ENCODE peak calls at places on chromosomes 1 and 21, in seven cellular contexts. P, E, K, D, G, I and V are unnamed samples.

GRCh38 chr1:25253911-25254310 is 6.7 kb upstream of the RSRP1 start:
- DNase-seq in P (no peak), E (peak; percentile 63), K (no peak), D (peak; percentile 31), G (no peak), I (no peak), V (no peak)

GRCh38 chr21:42393443-42393950 is 2.4 kb downstream of the TMPRSS3 start:
- DNase-seq in P (no peak), E (no peak), K (no peak), D (no peak), G (no peak), I (peak; percentile 47), V (no peak)

GRCh38 chr1:207070811-207071210 is 17.7 kb downstream of the PFKFB2 start:
- DNase-seq in P (no peak), E (no peak), K (no peak), D (no peak), G (no peak), I (peak; percentile 50), V (no peak)

GRCh38 chr1:214427871-214428277 is 123.5 kb downstream of the PTPN14 start:
- DNase-seq in P (peak; percentile 57), E (peak; percentile 99), K (peak; percentile 58), D (peak; percentile 97), G (no peak), I (peak; percentile 90), V (no peak)

GRCh38 chr1:172966844-172967540 is 83.7 kb downstream of the TNFSF18 start:
- DNase-seq in P (no peak), E (peak; percentile 60), K (no peak), D (no peak), G (no peak), I (peak; percentile 21), V (no peak)

GRCh38 chr21:41600116-41600515 is 92.2 kb upstream of the TMPRSS2 start:
- DNase-seq in P (no peak), E (no peak), K (no peak), D (no peak), G (no peak), I (no peak), V (no peak)

GRCh38 chr21:38822754-38823374 is 17.1 kb downstream of the ETS2 start:
- DNase-seq in P (no peak), E (no peak), K (no peak), D (no peak), G (no peak), I (no peak), V (no peak)

GRCh38 chr1:113416515-113416914 is 26.2 kb downstream of the MAGI3 start:
- DNase-seq in P (peak; percentile 8), E (no peak), K (no peak), D (no peak), G (no peak), I (no peak), V (no peak)

GRCh38 chr1:159444507-159444906 is 5.0 kb downstream of the OR10J1 start:
- DNase-seq in P (no peak), E (no peak), K (no peak), D (no peak), G (no peak), I (no peak), V (no peak)

GRCh38 chr1:168626326-168626725 is 49.9 kb downstream of the XCL1 start:
- DNase-seq in P (no peak), E (no peak), K (no peak), D (no peak), G (no peak), I (no peak), V (no peak)

GRCh38 chr1:183995322-183996035 is 42.0 kb downstream of the COLGALT2 start:
- DNase-seq in P (no peak), E (no peak), K (no peak), D (peak; percentile 27), G (no peak), I (no peak), V (no peak)

GRCh38 chr1:21313886-21314796 is 23.9 kb upstream of the ECE1 start:
- DNase-seq in P (no peak), E (no peak), K (no peak), D (no peak), G (no peak), I (no peak), V (no peak)

GRCh38 chr1:28905921-28906666 is 8.3 kb upstream of the EPB41 start:
- DNase-seq in P (no peak), E (no peak), K (no peak), D (no peak), G (no peak), I (no peak), V (no peak)

GRCh38 chr1:151282883-151283725 is 1.0 kb downstream of the ZNF687 start:
- DNase-seq in P (peak; percentile 35), E (peak; percentile 13), K (peak; percentile 43), D (no peak), G (no peak), I (peak; percentile 43), V (no peak)

GRCh38 chr1:231091853-231092301 is 51.8 kb upstream of the FAM89A start:
- DNase-seq in P (peak; percentile 34), E (no peak), K (no peak), D (peak; percentile 12), G (no peak), I (peak; percentile 60), V (no peak)

GRCh38 chr21:37257526-37257966 is 9.6 kb downstream of the VPS26C start:
- DNase-seq in P (no peak), E (peak; percentile 33), K (no peak), D (peak; percentile 11), G (no peak), I (no peak), V (no peak)

GRCh38 chr21:41897690-41898089 is 18.5 kb upstream of the PRDM15 start:
- DNase-seq in P (no peak), E (no peak), K (no peak), D (no peak), G (no peak), I (no peak), V (no peak)

GRCh38 chr1:235021321-235021720 is 107.3 kb downstream of the TOMM20 start:
- DNase-seq in P (no peak), E (no peak), K (no peak), D (no peak), G (no peak), I (no peak), V (no peak)

GRCh38 chr1:30106125-30106524 is 617.3 kb downstream of the MATN1 start:
- DNase-seq in P (peak; percentile 16), E (peak; percentile 28), K (peak; percentile 27), D (peak; percentile 9), G (no peak), I (peak; percentile 21), V (no peak)

GRCh38 chr21:32184485-32184884 is 94.4 kb downstream of the MIS18A start:
- DNase-seq in P (no peak), E (no peak), K (no peak), D (no peak), G (no peak), I (no peak), V (no peak)

GRCh38 chr1:103529746-103530145 is 4.2 kb downstream of the RNPC3 start:
- DNase-seq in P (no peak), E (peak; percentile 54), K (no peak), D (peak; percentile 66), G (no peak), I (peak; percentile 68), V (no peak)

GRCh38 chr1:207463021-207463420 is 8.9 kb downstream of the CR2 start:
- DNase-seq in P (no peak), E (peak; percentile 17), K (no peak), D (no peak), G (no peak), I (no peak), V (no peak)

GRCh38 chr1:90850181-90850924 is 133.3 kb upstream of the BARHL2 start:
- DNase-seq in P (no peak), E (peak; percentile 10), K (peak; percentile 28), D (no peak), G (no peak), I (peak; percentile 17), V (no peak)

GRCh38 chr1:204288061-204288588 is 71.6 kb downstream of the PLEKHA6 start:
- DNase-seq in P (no peak), E (peak; percentile 11), K (peak; percentile 94), D (no peak), G (no peak), I (no peak), V (no peak)

GRCh38 chr1:221778535-221779142 is 36.8 kb upstream of the DUSP10 start:
- DNase-seq in P (no peak), E (no peak), K (no peak), D (no peak), G (no peak), I (peak; percentile 72), V (no peak)

DNA sequence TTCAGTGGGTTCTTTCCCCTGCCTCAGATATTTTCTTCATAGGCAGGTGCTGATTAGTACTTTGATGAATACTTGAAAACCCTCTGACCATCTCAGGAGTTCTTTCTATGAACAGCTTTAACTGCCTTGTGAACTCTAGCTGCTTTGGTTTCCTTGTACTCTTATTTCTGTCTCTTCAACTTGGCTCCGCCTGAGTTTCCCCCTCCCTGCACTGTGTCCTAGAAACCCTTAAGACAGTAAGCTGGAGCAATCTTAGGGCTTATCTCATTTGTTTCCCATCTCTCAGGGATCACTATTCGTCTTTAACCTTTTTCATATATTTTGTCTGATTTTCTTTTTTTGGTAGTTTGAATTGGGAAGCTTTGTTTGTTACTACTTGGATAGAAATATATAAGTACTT is 99.1 kb downstream of the PKN2 start:
- DNase-seq in P (no peak), E (no peak), K (no peak), D (no peak), G (no peak), I (no peak), V (no peak)
- TF ChIP-seq CTCF in P (no peak), E (no peak), K (no peak), D (no peak), G (no peak), I (no peak), V (no peak)

DNA sequence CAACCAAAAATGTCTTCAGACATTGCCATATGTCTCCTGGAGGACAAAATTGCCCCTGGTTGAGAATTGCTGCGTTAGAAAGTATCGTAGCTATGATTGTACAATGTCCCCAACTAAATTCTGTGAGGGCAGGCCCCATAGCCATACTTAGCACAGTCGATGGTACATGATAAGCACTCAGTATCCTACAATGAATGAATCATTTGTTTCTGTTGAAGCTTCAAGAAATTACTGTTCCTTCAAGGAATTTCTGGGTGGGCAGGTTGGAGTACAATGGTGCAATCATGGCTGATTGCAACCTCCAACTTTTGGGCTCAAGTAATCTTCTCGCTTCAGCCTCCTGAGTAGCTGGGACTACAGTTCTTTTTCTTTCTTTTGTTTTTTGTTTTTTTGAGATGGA is 4.7 kb downstream of the CAP1 start:
- DNase-seq in P (no peak), E (peak; percentile 53), K (no peak), D (no peak), G (no peak), I (no peak), V (no peak)
- TF ChIP-seq CTCF in P (no peak), E (no peak), K (no peak), D (no peak), G (no peak), I (no peak), V (no peak)

DNA sequence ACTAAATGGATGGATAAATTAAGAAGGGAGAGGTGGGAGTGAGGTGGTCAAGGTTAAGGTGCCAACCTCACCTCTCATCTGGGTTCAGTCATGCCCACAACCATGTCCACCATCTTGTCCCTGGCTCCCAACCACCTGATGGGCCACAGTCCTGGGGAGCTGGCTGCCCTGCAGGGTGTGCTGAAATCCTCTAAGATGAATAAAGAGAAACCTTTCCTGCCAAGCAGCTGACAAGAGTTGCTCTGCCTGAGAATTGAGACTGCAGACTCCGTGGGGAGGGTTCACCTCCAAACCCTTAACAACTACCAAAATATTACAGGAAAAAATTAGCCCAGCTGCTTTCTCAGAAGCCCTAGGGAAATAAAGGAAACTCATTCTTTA is 15.2 kb upstream of the FGR start:
- DNase-seq in P (no peak), E (no peak), K (no peak), D (no peak), G (no peak), I (no peak), V (no peak)
- TF ChIP-seq CTCF in P (no peak), E (no peak), K (no peak), D (no peak), G (no peak), I (no peak), V (no peak)

GRCh38 chr1:36864182-36865079 is 169.9 kb downstream of the GRIK3 start:
- DNase-seq in P (peak; percentile 66), E (no peak), K (no peak), D (no peak), G (no peak), I (peak; percentile 56), V (no peak)
- TF ChIP-seq CTCF in P (peak; percentile 95), E (peak; percentile 6), K (no peak), D (peak; percentile 1), G (peak; percentile 12), I (peak; percentile 69), V (peak; percentile 70)